ENCODE peak calls at places on chromosomes 16 and 17, in six cellular contexts. One of them, this sample, is unnamed.

GRCh38 chr16:87538594-87538993 is 45.8 kb upstream of the ZCCHC14 start:
- DNase-seq in SK-N-SH: no peak
- DNase-seq in HCT116: no peak
- DNase-seq in H1: no peak
- DNase-seq in HepG2: no peak
- DNase-seq in K562: no peak
- DNase-seq in this sample: no peak

GRCh38 chr17:48149174-48150106 is 41.9 kb downstream of the SNX11 start:
- DNase-seq in SK-N-SH: peak
- DNase-seq in HCT116: no peak
- DNase-seq in H1: no peak
- DNase-seq in HepG2: peak
- DNase-seq in K562: peak
- DNase-seq in this sample: no peak

GRCh38 chr17:82212331-82213250 is at the start of gene CCDC57:
- DNase-seq in SK-N-SH: peak
- DNase-seq in HCT116: no peak
- DNase-seq in H1: no peak
- DNase-seq in HepG2: peak
- DNase-seq in K562: peak
- DNase-seq in this sample: peak

GRCh38 chr17:38745545-38745944 is 2.6 kb downstream of the PCGF2 start:
- DNase-seq in SK-N-SH: no peak
- DNase-seq in HCT116: no peak
- DNase-seq in H1: no peak
- DNase-seq in HepG2: peak
- DNase-seq in K562: no peak
- DNase-seq in this sample: no peak

GRCh38 chr17:17876959-17877547 is 40.3 kb upstream of the SREBF1 start:
- DNase-seq in SK-N-SH: no peak
- DNase-seq in HCT116: no peak
- DNase-seq in H1: no peak
- DNase-seq in HepG2: no peak
- DNase-seq in K562: no peak
- DNase-seq in this sample: no peak

GRCh38 chr17:83041305-83041704 is 38.1 kb upstream of the METRNL start:
- DNase-seq in SK-N-SH: peak
- DNase-seq in HCT116: no peak
- DNase-seq in H1: no peak
- DNase-seq in HepG2: no peak
- DNase-seq in K562: no peak
- DNase-seq in this sample: no peak

GRCh38 chr16:81627024-81627423 is 152.1 kb upstream of the PLCG2 start:
- DNase-seq in SK-N-SH: no peak
- DNase-seq in HCT116: no peak
- DNase-seq in H1: no peak
- DNase-seq in HepG2: no peak
- DNase-seq in K562: no peak
- DNase-seq in this sample: no peak

GRCh38 chr17:50270430-50271172 is 3.7 kb upstream of the TMEM92 start:
- DNase-seq in SK-N-SH: no peak
- DNase-seq in HCT116: no peak
- DNase-seq in H1: no peak
- DNase-seq in HepG2: no peak
- DNase-seq in K562: peak
- DNase-seq in this sample: no peak

GRCh38 chr17:41624208-41625101 is at the start of gene KRT17:
- DNase-seq in SK-N-SH: no peak
- DNase-seq in HCT116: no peak
- DNase-seq in H1: no peak
- DNase-seq in HepG2: no peak
- DNase-seq in K562: peak
- DNase-seq in this sample: no peak

GRCh38 chr16:87376660-87377059 is 6.9 kb downstream of the FBXO31 start:
- DNase-seq in SK-N-SH: no peak
- DNase-seq in HCT116: no peak
- DNase-seq in H1: no peak
- DNase-seq in HepG2: no peak
- DNase-seq in K562: peak
- DNase-seq in this sample: no peak

GRCh38 chr16:65783709-65784474 is 582.6 kb upstream of the CDH5 start:
- DNase-seq in SK-N-SH: no peak
- DNase-seq in HCT116: no peak
- DNase-seq in H1: no peak
- DNase-seq in HepG2: no peak
- DNase-seq in K562: no peak
- DNase-seq in this sample: no peak

GRCh38 chr17:2179615-2180295 is 123.8 kb downstream of the SMG6 start:
- DNase-seq in SK-N-SH: peak
- DNase-seq in HCT116: no peak
- DNase-seq in H1: no peak
- DNase-seq in HepG2: no peak
- DNase-seq in K562: no peak
- DNase-seq in this sample: no peak

GRCh38 chr16:21214086-21214485 is 2.7 kb upstream of the ZP2 start:
- DNase-seq in SK-N-SH: no peak
- DNase-seq in HCT116: no peak
- DNase-seq in H1: no peak
- DNase-seq in HepG2: no peak
- DNase-seq in K562: no peak
- DNase-seq in this sample: no peak

GRCh38 chr16:21628196-21628726 is 24.1 kb downstream of the IGSF6 start:
- DNase-seq in SK-N-SH: no peak
- DNase-seq in HCT116: no peak
- DNase-seq in H1: no peak
- DNase-seq in HepG2: peak
- DNase-seq in K562: no peak
- DNase-seq in this sample: no peak

GRCh38 chr16:14462811-14463210 is 167.2 kb downstream of the PARN start:
- DNase-seq in SK-N-SH: no peak
- DNase-seq in HCT116: no peak
- DNase-seq in H1: no peak
- DNase-seq in HepG2: no peak
- DNase-seq in K562: no peak
- DNase-seq in this sample: no peak

GRCh38 chr16:22232277-22233049 is 26.4 kb downstream of the EEF2K start:
- DNase-seq in SK-N-SH: no peak
- DNase-seq in HCT116: peak
- DNase-seq in H1: no peak
- DNase-seq in HepG2: peak
- DNase-seq in K562: no peak
- DNase-seq in this sample: peak

GRCh38 chr17:50208611-50209061 is 7.2 kb upstream of the COL1A1 start:
- DNase-seq in SK-N-SH: no peak
- DNase-seq in HCT116: no peak
- DNase-seq in H1: no peak
- DNase-seq in HepG2: no peak
- DNase-seq in K562: peak
- DNase-seq in this sample: no peak

GRCh38 chr17:42677921-42678781 is 1.4 kb upstream of the PLEKHH3 start:
- DNase-seq in SK-N-SH: peak
- DNase-seq in HCT116: peak
- DNase-seq in H1: no peak
- DNase-seq in HepG2: peak
- DNase-seq in K562: peak
- DNase-seq in this sample: peak

GRCh38 chr17:61467416-61468262 is 15.4 kb downstream of the TBX4 start:
- DNase-seq in SK-N-SH: peak
- DNase-seq in HCT116: peak
- DNase-seq in H1: no peak
- DNase-seq in HepG2: no peak
- DNase-seq in K562: peak
- DNase-seq in this sample: peak

GRCh38 chr17:68190495-68190894 is 57.3 kb upstream of the AMZ2 start:
- DNase-seq in SK-N-SH: no peak
- DNase-seq in HCT116: no peak
- DNase-seq in H1: no peak
- DNase-seq in HepG2: no peak
- DNase-seq in K562: no peak
- DNase-seq in this sample: no peak

GRCh38 chr17:68182940-68183551 is 64.8 kb upstream of the AMZ2 start:
- DNase-seq in SK-N-SH: no peak
- DNase-seq in HCT116: peak
- DNase-seq in H1: no peak
- DNase-seq in HepG2: peak
- DNase-seq in K562: no peak
- DNase-seq in this sample: peak

GRCh38 chr17:68184141-68184571 is 63.7 kb upstream of the AMZ2 start:
- DNase-seq in SK-N-SH: no peak
- DNase-seq in HCT116: no peak
- DNase-seq in H1: no peak
- DNase-seq in HepG2: no peak
- DNase-seq in K562: no peak
- DNase-seq in this sample: no peak

GRCh38 chr17:68182016-68182315 is 65.9 kb upstream of the AMZ2 start:
- DNase-seq in SK-N-SH: no peak
- DNase-seq in HCT116: no peak
- DNase-seq in H1: no peak
- DNase-seq in HepG2: no peak
- DNase-seq in K562: no peak
- DNase-seq in this sample: no peak

DNA sequence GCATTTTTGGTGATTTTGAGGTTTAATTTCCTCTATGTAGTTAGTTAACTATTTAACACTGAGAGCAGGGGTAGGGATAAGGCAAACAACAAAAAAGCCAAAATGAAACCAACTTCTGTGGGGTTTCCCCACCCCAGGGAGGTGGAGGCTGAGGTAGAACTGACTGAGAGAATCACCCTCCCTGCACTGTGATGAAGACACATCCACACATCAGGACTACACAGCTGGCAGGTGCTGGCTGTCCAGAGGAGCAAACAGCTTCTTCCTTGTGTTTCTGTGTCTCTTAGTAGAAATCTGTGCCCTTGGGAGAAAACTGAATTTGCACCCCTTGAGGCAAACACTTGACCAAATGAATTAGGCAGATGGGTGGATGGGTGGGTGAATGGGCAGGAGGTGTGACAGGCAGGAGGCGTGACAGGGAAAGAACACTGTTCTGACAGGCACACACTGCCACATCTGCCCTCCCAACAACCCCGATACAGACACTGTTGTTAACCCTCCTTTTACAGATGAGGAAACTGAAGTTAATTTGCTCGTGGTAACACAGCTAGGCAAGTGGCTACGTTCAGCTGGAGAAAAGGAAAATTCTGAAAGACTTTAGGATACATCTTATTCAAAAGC is 62.9 kb upstream of the AMZ2 start:
- DNase-seq in SK-N-SH: no peak
- DNase-seq in HCT116: no peak
- DNase-seq in H1: no peak
- DNase-seq in HepG2: no peak
- DNase-seq in K562: no peak
- DNase-seq in this sample: no peak
- TF ChIP-seq JUND in SK-N-SH: no peak
- TF ChIP-seq JUND in HCT116: no peak
- TF ChIP-seq JUND in H1: no peak
- TF ChIP-seq JUND in HepG2: no peak
- TF ChIP-seq JUND in K562: no peak
- TF ChIP-seq JUND in this sample: no peak

DNA sequence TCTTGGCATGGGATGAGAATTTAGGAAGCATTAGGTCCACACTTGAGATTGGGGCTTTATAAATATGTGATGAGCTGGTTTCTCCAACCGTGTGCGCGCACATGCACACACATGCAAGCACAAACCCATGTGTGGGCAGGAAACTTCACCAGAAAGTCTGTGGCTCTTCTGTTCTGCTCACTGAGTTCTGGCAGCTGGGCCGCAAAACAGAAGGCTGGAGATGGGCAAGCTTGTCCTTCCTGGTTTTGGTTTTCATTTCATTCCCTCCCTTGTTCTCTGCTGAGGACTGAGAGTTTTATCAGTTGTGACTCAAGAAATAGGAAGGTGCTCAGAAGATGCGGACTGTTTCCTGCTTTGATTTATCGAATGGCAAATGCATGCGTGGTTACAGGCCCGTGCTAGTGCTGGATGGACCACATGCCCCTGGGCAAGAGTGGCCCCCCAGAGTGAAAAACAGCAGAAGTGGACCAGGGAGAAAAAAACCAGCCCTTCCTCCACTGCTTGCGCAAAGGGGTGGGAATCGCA is 14.1 kb downstream of the MAP3K14 start:
- DNase-seq in SK-N-SH: no peak
- DNase-seq in HCT116: no peak
- DNase-seq in H1: no peak
- DNase-seq in HepG2: no peak
- DNase-seq in K562: no peak
- DNase-seq in this sample: no peak
- TF ChIP-seq JUND in SK-N-SH: peak
- TF ChIP-seq JUND in HCT116: no peak
- TF ChIP-seq JUND in H1: no peak
- TF ChIP-seq JUND in HepG2: no peak
- TF ChIP-seq JUND in K562: no peak
- TF ChIP-seq JUND in this sample: no peak

DNA sequence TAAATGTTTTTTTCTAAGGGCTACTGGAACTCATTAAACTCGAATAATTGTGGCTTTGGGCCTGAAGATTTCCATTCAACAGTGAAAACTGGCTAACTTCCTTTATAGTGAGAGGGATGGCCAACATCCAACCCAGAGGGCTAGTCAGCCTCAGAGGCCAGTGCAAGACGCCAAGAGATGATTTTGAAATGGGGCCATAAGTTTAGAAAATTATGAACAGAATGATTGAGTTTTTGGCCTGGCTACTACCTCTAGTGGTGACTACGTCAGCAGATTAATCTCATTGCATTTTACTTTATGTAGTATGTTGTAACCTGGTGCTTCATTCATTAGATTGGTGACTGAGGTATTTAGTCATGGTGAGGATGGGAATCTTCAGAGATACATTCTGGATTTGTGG is 28.4 kb downstream of the HAPSTR1 start:
- DNase-seq in SK-N-SH: no peak
- DNase-seq in HCT116: no peak
- DNase-seq in H1: no peak
- DNase-seq in HepG2: no peak
- DNase-seq in K562: no peak
- DNase-seq in this sample: no peak
- TF ChIP-seq JUND in SK-N-SH: no peak
- TF ChIP-seq JUND in HCT116: no peak
- TF ChIP-seq JUND in H1: no peak
- TF ChIP-seq JUND in HepG2: no peak
- TF ChIP-seq JUND in K562: no peak
- TF ChIP-seq JUND in this sample: no peak

GRCh38 chr16:72228014-72228413 is 56.1 kb upstream of the PMFBP1 start:
- DNase-seq in SK-N-SH: no peak
- DNase-seq in HCT116: no peak
- DNase-seq in H1: no peak
- DNase-seq in HepG2: no peak
- DNase-seq in K562: no peak
- DNase-seq in this sample: no peak

GRCh38 chr16:72222503-72222902 is 50.5 kb upstream of the PMFBP1 start:
- DNase-seq in SK-N-SH: no peak
- DNase-seq in HCT116: no peak
- DNase-seq in H1: no peak
- DNase-seq in HepG2: no peak
- DNase-seq in K562: no peak
- DNase-seq in this sample: no peak

GRCh38 chr16:72221216-72221995 is 49.5 kb upstream of the PMFBP1 start:
- DNase-seq in SK-N-SH: no peak
- DNase-seq in HCT116: no peak
- DNase-seq in H1: no peak
- DNase-seq in HepG2: no peak
- DNase-seq in K562: no peak
- DNase-seq in this sample: no peak

GRCh38 chr16:72219282-72219681 is 47.3 kb upstream of the PMFBP1 start:
- DNase-seq in SK-N-SH: no peak
- DNase-seq in HCT116: no peak
- DNase-seq in H1: no peak
- DNase-seq in HepG2: no peak
- DNase-seq in K562: no peak
- DNase-seq in this sample: no peak

GRCh38 chr16:72224260-72224768 is 52.4 kb upstream of the PMFBP1 start:
- DNase-seq in SK-N-SH: no peak
- DNase-seq in HCT116: no peak
- DNase-seq in H1: no peak
- DNase-seq in HepG2: peak
- DNase-seq in K562: no peak
- DNase-seq in this sample: no peak
- TF ChIP-seq JUND in SK-N-SH: no peak
- TF ChIP-seq JUND in HCT116: no peak
- TF ChIP-seq JUND in H1: no peak
- TF ChIP-seq JUND in HepG2: no peak
- TF ChIP-seq JUND in K562: no peak
- TF ChIP-seq JUND in this sample: no peak

This sample was measured in T47D.